ENCODE peak calls at places on chromosome X, in six cellular contexts. I is stimulated activated CD4-positive, alpha-beta T cell treated with anti-CD3 and anti-CD28 coated beads, Interleukin-12 subunit alpha, Interleukin-12 subunit beta, amount 100 ng/mL, for 4 hours; A is IMR-90; U is substantia nigra; W is stimulated activated naive B cell treated with anti-CD40 and anti-IgM and Interleukin-4, amounts not matched to agents 10 μg/mL and 1 μg/mL and 100 μg/mL, for 72 hours; E is cardiac fibroblast. P is an unnamed sample.

GRCh38 chrX:2696698-2697215 is 5.7 kb downstream of the CD99 start:
- DNase-seq in I (no peak), A (peak; percentile 90), U (no peak), W (peak; percentile 72), E (peak; percentile 97), P (no peak)

GRCh38 chrX:74119016-74119910 is 184.7 kb upstream of the ZCCHC13 start:
- DNase-seq in I (no peak), W (no peak), U (no peak), E (peak; percentile 56), A (peak; percentile 57), P (no peak)

GRCh38 chrX:47484885-47485284 is 1.9 kb upstream of the ZNF41 start:
- DNase-seq in A (no peak), W (no peak), U (no peak), E (no peak), I (no peak), P (no peak)

GRCh38 chrX:68835468-68835867 is 6.6 kb downstream of the EFNB1 start:
- DNase-seq in I (no peak), U (no peak), W (no peak), E (no peak), A (no peak), P (no peak)

GRCh38 chrX:104047171-104047570 is 7.4 kb downstream of the H2BW2 start:
- DNase-seq in E (no peak), W (no peak), U (no peak), I (no peak), A (no peak), P (no peak)

GRCh38 chrX:9668537-9668936 is 97.1 kb downstream of the GPR143 start:
- DNase-seq in W (no peak), U (no peak), A (peak; percentile 75), E (peak; percentile 19), I (no peak), P (no peak)

GRCh38 chrX:69097451-69098236 is 67.6 kb downstream of the PJA1 start:
- DNase-seq in W (no peak), I (no peak), A (no peak), U (no peak), E (no peak), P (no peak)

GRCh38 chrX:44675364-44676024 is 132.8 kb upstream of the FUNDC1 start:
- DNase-seq in A (peak; percentile 91), W (no peak), E (peak; percentile 83), U (no peak), I (no peak), P (no peak)

GRCh38 chrX:133923113-133923512 is 62.3 kb downstream of the GPC3 start:
- DNase-seq in I (no peak), E (no peak), A (no peak), W (no peak), U (no peak), P (no peak)

GRCh38 chrX:70504772-70505450 is 60.3 kb downstream of the DLG3 start:
- DNase-seq in E (no peak), I (no peak), U (no peak), A (no peak), W (no peak), P (no peak)

GRCh38 chrX:129741880-129742758 is 3.3 kb downstream of the XPNPEP2 start:
- DNase-seq in E (no peak), A (no peak), W (no peak), I (no peak), U (no peak), P (no peak)

GRCh38 chrX:129318375-129318774 is 204.9 kb downstream of the SMARCA1 start:
- DNase-seq in W (no peak), A (peak; percentile 35), I (no peak), U (no peak), E (peak; percentile 44), P (no peak)

GRCh38 chrX:17377795-17378194 is 2.8 kb downstream of the NHS start:
- DNase-seq in W (peak; percentile 41), A (no peak), E (peak; percentile 1), I (no peak), U (no peak), P (no peak)

GRCh38 chrX:123308663-123309062 is 124.6 kb downstream of the GRIA3 start:
- DNase-seq in W (no peak), E (no peak), A (no peak), U (no peak), I (no peak), P (no peak)

GRCh38 chrX:41150043-41150442 is 64.8 kb downstream of the USP9X start:
- DNase-seq in I (no peak), E (no peak), U (no peak), A (no peak), W (no peak), P (no peak)

P was measured in GDM1.